ENCODE peak calls at places on chromosome 1, in ten cellular contexts. Z is uterus, C is D721Med, L is stomach, U is progenitor cell of endocrine pancreas, P is lower leg skin, H is HCT116, O is thoracic aorta, E is LNCaP clone FGC, Q is nephron progenitor cell. S is an unnamed sample.
A peak's percentile ranks its signal among the peaks of the same experiment; 100 is the strongest.

GRCh38 chr1:109620396-109620817 is 770 bp downstream of the AMPD2 start:
- DNase-seq in E (no peak), Z (peak; percentile 49), H (no peak), Q (peak; percentile 49), U (no peak), L (no peak), O (no peak), P (no peak), C (no peak), S (no peak)

GRCh38 chr1:165169028-165169427 is 187.5 kb downstream of the LMX1A start:
- DNase-seq in Q (no peak), L (no peak), O (no peak), Z (no peak), E (no peak), H (no peak), C (no peak), P (no peak), U (no peak), S (no peak)

GRCh38 chr1:84907095-84907827 is 14.3 kb upstream of the LPAR3 start:
- DNase-seq in H (no peak), L (no peak), O (no peak), Q (no peak), Z (no peak), U (no peak), E (no peak), P (no peak), C (no peak), S (no peak)

GRCh38 chr1:26318338-26319064 is 743 bp downstream of the CD52 start:
- DNase-seq in C (no peak), U (no peak), L (no peak), Z (no peak), O (no peak), H (no peak), P (peak; percentile 47), Q (no peak), E (no peak), S (peak; percentile 26)

GRCh38 chr1:77859248-77859647 is 29.2 kb upstream of the NEXN start:
- DNase-seq in E (no peak), U (no peak), Q (no peak), L (no peak), Z (no peak), O (no peak), H (no peak), C (no peak), P (no peak), S (no peak)

GRCh38 chr1:181097242-181097641 is 8.7 kb downstream of the IER5 start:
- DNase-seq in Z (no peak), U (no peak), L (no peak), P (no peak), H (no peak), Q (no peak), C (no peak), O (no peak), E (no peak), S (no peak)

GRCh38 chr1:205274041-205274691 is 46.4 kb downstream of the TMCC2 start:
- DNase-seq in O (no peak), P (no peak), Z (no peak), U (no peak), Q (no peak), L (no peak), E (no peak), C (no peak), H (no peak), S (no peak)

GRCh38 chr1:8421721-8422120 is 103.8 kb downstream of the SLC45A1 start:
- DNase-seq in Z (no peak), O (no peak), C (no peak), H (no peak), Q (no peak), U (no peak), L (no peak), E (no peak), P (no peak), S (no peak)

GRCh38 chr1:94955767-94956632 is 29.1 kb upstream of the CNN3 start:
- DNase-seq in U (no peak), O (no peak), P (no peak), E (peak; percentile 41), Q (no peak), H (no peak), L (no peak), C (no peak), Z (peak; percentile 48), S (no peak)

GRCh38 chr1:55275976-55276375 is 60.8 kb upstream of the USP24 start:
- DNase-seq in O (no peak), P (no peak), U (no peak), L (no peak), Q (no peak), C (no peak), H (no peak), Z (no peak), E (no peak), S (no peak)

GRCh38 chr1:154199563-154199879 is 6.6 kb downstream of the CFAP141 start:
- DNase-seq in E (no peak), P (no peak), Q (no peak), O (no peak), L (no peak), U (no peak), C (no peak), Z (no peak), H (no peak), S (no peak)

DNA sequence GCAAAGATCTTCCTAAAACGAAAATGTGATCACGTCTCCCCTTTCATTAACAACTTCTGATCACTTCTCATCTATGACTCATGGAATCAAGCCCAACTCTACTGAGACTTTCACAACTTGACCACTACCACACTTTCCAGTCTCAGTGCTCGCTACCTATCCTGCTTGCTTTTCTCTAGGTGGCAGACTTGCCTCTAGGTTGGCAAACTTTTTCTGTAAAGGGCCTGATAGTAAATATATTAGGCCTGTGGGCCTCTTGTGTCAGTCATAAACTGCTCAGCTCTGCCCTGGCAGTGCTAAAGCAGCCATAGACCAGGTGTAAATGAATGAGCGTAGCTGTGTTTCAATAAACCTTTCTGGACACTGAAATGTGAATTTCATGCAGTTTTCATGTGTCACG is 21.5 kb upstream of the HMGB4 start:
- DNase-seq in C (no peak), H (no peak), Z (no peak), U (no peak), P (no peak), L (no peak), O (no peak), E (no peak), Q (no peak), S (no peak)
- TF ChIP-seq CTCF in C (no peak), H (no peak), Z (no peak), U (no peak), P (no peak), L (no peak), O (no peak), E (peak; percentile 22), Q (no peak), S (no peak)

GRCh38 chr1:21242846-21243245 is 47.4 kb downstream of the ECE1 start:
- DNase-seq in H (no peak), Q (no peak), E (no peak), L (no peak), U (no peak), C (no peak), Z (no peak), O (no peak), P (no peak), S (no peak)

GRCh38 chr1:21246905-21247642 is 43.2 kb downstream of the ECE1 start:
- DNase-seq in Z (no peak), O (no peak), Q (no peak), U (no peak), H (no peak), L (no peak), C (no peak), P (no peak), E (no peak), S (no peak)

GRCh38 chr1:21245688-21246229 is 44.5 kb downstream of the ECE1 start:
- DNase-seq in Q (no peak), L (no peak), Z (no peak), C (no peak), E (no peak), P (no peak), O (no peak), H (no peak), U (no peak), S (no peak)

GRCh38 chr1:21244154-21244553 is 46.1 kb downstream of the ECE1 start:
- DNase-seq in O (no peak), H (no peak), E (no peak), L (no peak), C (no peak), U (no peak), Q (no peak), P (no peak), Z (no peak), S (no peak)

DNA sequence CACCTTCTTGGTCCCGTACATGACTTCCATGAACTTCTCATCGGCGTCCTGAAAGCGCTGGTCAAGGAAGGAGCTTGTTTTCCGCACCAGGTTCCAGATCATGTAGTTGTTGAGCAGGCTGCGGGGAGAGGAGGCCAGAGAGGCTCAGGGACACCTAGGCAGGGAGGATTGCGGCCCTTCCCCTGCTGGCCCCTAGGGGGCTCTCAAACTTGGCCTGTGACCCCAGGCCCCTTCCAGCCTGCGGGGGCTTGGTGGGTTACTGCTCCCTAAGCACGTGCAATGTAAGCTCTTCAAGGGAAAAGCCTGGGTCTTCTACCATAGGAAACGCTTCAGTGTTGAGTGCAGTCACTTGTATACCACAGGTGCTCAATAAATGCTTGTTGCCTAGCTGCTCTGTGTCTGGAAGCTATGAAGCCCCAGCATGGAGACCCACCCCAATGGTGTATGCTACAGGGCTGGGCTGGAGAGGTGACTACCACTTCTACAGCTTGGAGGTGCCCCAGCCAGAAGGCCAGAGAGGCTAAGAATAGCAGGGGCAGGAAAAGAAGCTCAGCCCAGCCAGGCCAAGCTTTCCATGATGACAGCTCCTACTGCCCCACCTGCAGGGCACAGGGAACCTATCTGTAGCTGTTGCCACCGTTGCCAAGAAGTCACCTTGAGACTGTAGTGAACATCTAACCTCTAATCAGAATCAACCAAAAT is 45.1 kb downstream of the ECE1 start:
- DNase-seq in C (no peak), U (no peak), O (no peak), L (no peak), Q (no peak), E (no peak), P (no peak), H (no peak), Z (no peak), S (no peak)
- TF ChIP-seq CTCF in C (peak; percentile 5), U (peak; percentile 50), O (peak; percentile 15), L (no peak), Q (peak; percentile 31), E (no peak), P (no peak), H (peak; percentile 75), Z (no peak), S (no peak)

GRCh38 chr1:147504801-147505303 is 36.4 kb upstream of the BCL9 start:
- DNase-seq in C (no peak), E (no peak), H (no peak), Q (peak; percentile 63), O (no peak), P (no peak), U (peak; percentile 16), L (no peak), Z (peak; percentile 81), S (no peak)
- TF ChIP-seq CTCF in C (no peak), E (peak; percentile 20), H (no peak), Q (no peak), O (no peak), P (no peak), U (no peak), L (no peak), Z (no peak), S (no peak)

DNA sequence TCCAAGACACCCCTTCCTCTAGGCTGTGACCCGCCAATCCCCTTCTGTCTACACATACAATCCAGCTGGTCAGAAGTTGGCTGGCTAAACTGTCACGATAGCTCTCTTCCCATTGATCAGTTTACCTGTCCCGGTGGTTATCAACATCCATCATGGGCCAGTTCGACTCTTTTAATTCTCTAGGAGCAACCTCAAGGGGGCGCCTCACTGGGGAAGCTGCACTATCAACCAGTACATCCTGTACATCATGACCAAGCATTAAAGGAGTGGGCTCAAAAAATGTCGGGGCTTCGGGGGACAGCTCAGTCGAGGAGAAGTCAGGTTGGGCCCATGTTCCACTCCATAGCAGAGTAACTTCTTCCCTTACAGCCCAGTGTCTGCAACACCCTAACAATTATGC is 53.2 kb upstream of the B3GALNT2 start:
- DNase-seq in H (no peak), U (no peak), L (no peak), Q (peak; percentile 11), Z (no peak), C (no peak), O (no peak), P (no peak), E (no peak), S (no peak)
- TF ChIP-seq CTCF in H (peak; percentile 66), U (peak; percentile 27), L (no peak), Q (no peak), Z (no peak), C (peak; percentile 31), O (no peak), P (no peak), E (no peak), S (no peak)